ENCODE peak calls at places on chromosomes 16 and 17, in ten cellular contexts. X, F, U, T, G, I, H, E, W and A are unnamed samples.
A peak's percentile ranks its signal among the peaks of the same experiment; 100 is the strongest.

GRCh38 chr16:19559242-19559910 is 3.9 kb downstream of the VPS35L start:
- DNase-seq in W (no peak), E (peak; percentile 35), G (peak; percentile 22), T (peak; percentile 62), U (no peak), I (peak; percentile 37), X (no peak), H (peak; percentile 34), F (peak; percentile 78), A (no peak)

GRCh38 chr17:50593321-50593720 is 32.8 kb downstream of the CACNA1G start:
- DNase-seq in U (no peak), I (peak; percentile 7), E (no peak), G (no peak), W (no peak), F (no peak), H (peak; percentile 45), T (no peak), X (peak; percentile 78), A (peak; percentile 92)

GRCh38 chr16:57091990-57092785 is at the start of gene CPNE2:
- DNase-seq in I (peak; percentile 24), E (peak; percentile 54), G (peak; percentile 70), T (peak; percentile 53), H (peak; percentile 46), F (peak; percentile 78), W (peak; percentile 83), X (peak; percentile 68), U (peak; percentile 51), A (peak; percentile 61)

GRCh38 chr16:23057013-23057596 is 92.1 kb downstream of the USP31 start:
- DNase-seq in T (no peak), U (no peak), G (no peak), W (no peak), X (no peak), E (no peak), F (no peak), I (no peak), H (no peak), A (no peak)

GRCh38 chr16:78235168-78235800 is 135.8 kb downstream of the WWOX start:
- DNase-seq in E (peak; percentile 76), F (peak; percentile 64), I (peak; percentile 0), X (peak; percentile 82), H (peak; percentile 72), W (peak; percentile 63), G (peak; percentile 86), T (peak; percentile 7), U (peak; percentile 58), A (peak; percentile 59)

GRCh38 chr16:28984619-28985135 is at the start of gene LAT:
- DNase-seq in E (peak; percentile 21), G (no peak), I (no peak), X (no peak), U (no peak), T (no peak), W (peak; percentile 35), F (no peak), H (no peak), A (no peak)

GRCh38 chr17:72995008-72995656 is 97.4 kb downstream of the SLC39A11 start:
- DNase-seq in I (no peak), U (no peak), H (no peak), G (no peak), E (no peak), W (no peak), X (no peak), T (no peak), F (no peak), A (peak; percentile 51)

GRCh38 chr17:82961366-82962162 is 117.8 kb upstream of the METRNL start:
- DNase-seq in X (no peak), E (no peak), G (no peak), W (peak; percentile 12), T (no peak), U (no peak), F (no peak), H (no peak), I (no peak), A (no peak)

GRCh38 chr16:1525871-1526607 is 7.4 kb upstream of the TMEM204 start:
- DNase-seq in I (no peak), H (no peak), F (no peak), T (no peak), W (no peak), E (no peak), G (no peak), X (no peak), U (no peak), A (no peak)

GRCh38 chr17:46876353-46876887 is 25.0 kb downstream of the WNT9B start:
- DNase-seq in U (no peak), X (peak; percentile 56), E (peak; percentile 51), G (peak; percentile 47), T (no peak), H (no peak), W (peak; percentile 68), I (no peak), F (no peak), A (peak; percentile 90)

GRCh38 chr17:76485569-76485968 is 15.7 kb downstream of the RHBDF2 start:
- DNase-seq in I (no peak), G (no peak), X (no peak), U (peak; percentile 59), H (no peak), T (no peak), E (no peak), W (no peak), F (peak; percentile 29), A (peak; percentile 38)

GRCh38 chr16:5575846-5576245 is 478.3 kb upstream of the EEF2KMT start:
- DNase-seq in W (no peak), E (no peak), H (no peak), G (no peak), F (no peak), T (no peak), U (no peak), X (no peak), I (no peak), A (no peak)

GRCh38 chr17:62693616-62694415 is 66.3 kb downstream of the MRC2 start:
- DNase-seq in T (no peak), X (no peak), H (no peak), F (no peak), E (no peak), U (no peak), W (no peak), G (no peak), I (no peak), A (no peak)

GRCh38 chr16:8762254-8762653 is 35.2 kb downstream of the TMEM186 start:
- DNase-seq in X (no peak), F (no peak), E (no peak), T (no peak), I (no peak), W (no peak), U (no peak), G (no peak), H (no peak), A (no peak)

GRCh38 chr17:17361543-17362511 is 58.7 kb downstream of the NT5M start:
- DNase-seq in X (peak; percentile 21), G (no peak), W (no peak), E (no peak), F (no peak), U (no peak), T (no peak), H (no peak), I (peak; percentile 15), A (no peak)

GRCh38 chr17:10790491-10791401 is 13.2 kb downstream of the TMEM238L start:
- DNase-seq in I (no peak), T (no peak), H (no peak), X (no peak), U (no peak), G (no peak), W (no peak), E (no peak), F (peak; percentile 15), A (peak; percentile 84)